ENCODE peak calls at places on chromosomes 13 and 19, in ten cellular contexts. N, E, F, D, U, X, W, H, P and O are unnamed samples.

GRCh38 chr13:114285166-114285808 is 3.9 kb downstream of the UPF3A start:
- DNase-seq in N (no peak), E (no peak), F (no peak), D (no peak), U (peak), X (no peak), W (no peak), H (peak), P (no peak), O (no peak)

GRCh38 chr19:46115396-46116109 is 8.9 kb downstream of the IGFL3 start:
- DNase-seq in N (no peak), E (peak), F (peak), D (no peak), U (peak), X (no peak), W (no peak), H (peak), P (peak), O (no peak)

GRCh38 chr19:27657271-27658051 is 1555.5 kb downstream of the UQCRFS1 start:
- DNase-seq in N (no peak), E (no peak), F (no peak), D (no peak), U (no peak), X (no peak), W (no peak), H (no peak), P (no peak), O (no peak)

GRCh38 chr19:28130066-28130511 is 1082.9 kb downstream of the UQCRFS1 start:
- DNase-seq in N (no peak), E (no peak), F (no peak), D (no peak), U (no peak), X (no peak), W (no peak), H (no peak), P (no peak), O (no peak)

GRCh38 chr19:1122972-1123363 is 19.2 kb downstream of the GPX4 start:
- DNase-seq in N (no peak), E (peak), F (no peak), D (no peak), U (peak), X (no peak), W (no peak), H (peak), P (no peak), O (peak)

GRCh38 chr13:34591801-34592454 is 350.1 kb upstream of the NBEA start:
- DNase-seq in N (no peak), E (no peak), F (no peak), D (no peak), U (no peak), X (peak), W (no peak), H (no peak), P (no peak), O (no peak)

GRCh38 chr13:110593430-110594130 is 21.8 kb upstream of the NAXD start:
- DNase-seq in N (no peak), E (peak), F (no peak), D (peak), U (peak), X (peak), W (no peak), H (peak), P (peak), O (no peak)

GRCh38 chr13:113736258-113736731 is 22.7 kb upstream of the TMEM255B start:
- DNase-seq in N (no peak), E (no peak), F (no peak), D (no peak), U (no peak), X (no peak), W (no peak), H (no peak), P (no peak), O (no peak)

GRCh38 chr19:32691291-32691951 is at the start of gene NUDT19:
- DNase-seq in N (peak), E (peak), F (peak), D (peak), U (peak), X (peak), W (peak), H (peak), P (peak), O (peak)

GRCh38 chr13:82176761-82177160 is 1705.5 kb downstream of the SLITRK1 start:
- DNase-seq in N (no peak), E (no peak), F (no peak), D (no peak), U (no peak), X (no peak), W (no peak), H (no peak), P (no peak), O (no peak)